ENCODE peak calls at places on chromosomes 11 and 22, in ten cellular contexts. I is ovary, A is A549, F is H1, G is stomach, C is HepG2, R is sigmoid colon, J is transverse colon, N is suprapubic skin, Y is K562. S is an unnamed sample.

GRCh38 chr11:125155100-125155444 is 9.5 kb upstream of the PKNOX2 start:
- DNase-seq in J (no peak), R (no peak), G (no peak), I (no peak), N (no peak), F (no peak), C (no peak), Y (no peak), A (no peak), S (no peak)

GRCh38 chr22:37659066-37659896 is 758 bp downstream of the PDXP start:
- DNase-seq in C (peak), N (no peak), F (no peak), Y (peak), A (no peak), I (no peak), J (peak), R (no peak), G (no peak), S (no peak)

GRCh38 chr11:46484101-46484500 is 92.5 kb upstream of the CHRM4 start:
- DNase-seq in G (no peak), R (no peak), Y (no peak), A (no peak), J (no peak), F (no peak), C (no peak), I (no peak), N (no peak), S (no peak)

GRCh38 chr22:37741312-37741795 is 44.5 kb downstream of the TRIOBP start:
- DNase-seq in A (peak), N (peak), G (peak), C (peak), I (peak), J (peak), R (peak), Y (no peak), F (peak), S (peak)

GRCh38 chr11:112195906-112196305 is 20.6 kb downstream of the BCO2 start:
- DNase-seq in C (no peak), A (peak), G (no peak), R (no peak), J (no peak), N (no peak), Y (no peak), F (no peak), I (no peak), S (no peak)

GRCh38 chr11:86940122-86940777 is 14.9 kb downstream of the FZD4 start:
- DNase-seq in I (peak), J (peak), A (no peak), R (peak), F (no peak), N (no peak), Y (peak), C (peak), G (peak), S (peak)

GRCh38 chr11:35031869-35032268 is 107.1 kb upstream of the CD44 start:
- DNase-seq in I (no peak), R (no peak), F (no peak), C (no peak), J (no peak), A (no peak), G (no peak), N (no peak), Y (no peak), S (no peak)

GRCh38 chr11:969651-970205 is 44.1 kb downstream of the AP2A2 start:
- DNase-seq in R (no peak), G (no peak), I (no peak), N (no peak), Y (no peak), J (no peak), F (no peak), C (no peak), A (no peak), S (peak)

GRCh38 chr22:22754961-22755777 is 110.8 kb downstream of the GGTLC2 start:
- DNase-seq in R (no peak), N (no peak), C (no peak), J (no peak), A (no peak), Y (no peak), G (no peak), F (no peak), I (no peak), S (no peak)

GRCh38 chr22:38173156-38173906 is 8.3 kb downstream of the PLA2G6 start:
- DNase-seq in Y (no peak), J (no peak), G (no peak), F (no peak), C (no peak), N (no peak), R (peak), A (no peak), I (no peak), S (no peak)

GRCh38 chr11:35608502-35608901 is 9.8 kb upstream of the FJX1 start:
- DNase-seq in Y (no peak), C (no peak), G (no peak), J (no peak), I (no peak), R (no peak), F (no peak), A (no peak), N (no peak), S (no peak)

GRCh38 chr11:10255388-10256125 is 38.5 kb downstream of the SBF2 start:
- DNase-seq in C (no peak), R (no peak), G (no peak), J (no peak), Y (no peak), I (no peak), A (no peak), N (no peak), F (no peak), S (no peak)

GRCh38 chr11:44805596-44805995 is 78.8 kb downstream of the TSPAN18 start:
- DNase-seq in J (no peak), A (no peak), F (no peak), C (no peak), N (no peak), G (no peak), I (no peak), Y (no peak), R (no peak), S (no peak)

GRCh38 chr11:64629796-64630562 is 39.0 kb downstream of the SLC22A12 start:
- DNase-seq in C (no peak), Y (peak), I (no peak), N (no peak), F (peak), G (no peak), J (peak), R (peak), A (peak), S (no peak)

DNA sequence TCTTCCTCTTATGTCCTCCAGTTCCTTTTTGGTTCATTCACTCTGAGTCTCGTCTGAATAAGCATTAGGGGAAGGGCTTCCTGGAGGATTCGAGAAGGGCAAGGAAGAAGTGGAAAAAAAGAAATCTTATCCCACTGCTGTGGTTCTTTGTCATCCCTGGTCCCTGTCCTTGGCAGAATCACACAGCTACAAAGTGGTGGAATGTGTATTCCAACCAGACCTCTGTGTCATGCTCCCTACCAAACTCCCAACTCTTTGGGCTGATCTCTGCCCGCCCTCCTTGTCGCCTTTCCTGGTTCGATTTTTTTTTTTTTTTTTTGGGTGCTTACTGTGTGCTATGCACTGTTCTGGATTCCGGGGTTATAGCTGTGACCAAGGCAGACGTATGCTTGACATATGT is 61.0 kb downstream of the TEAD1 start:
- DNase-seq in F (no peak), N (no peak), J (no peak), Y (no peak), A (no peak), G (no peak), I (no peak), C (no peak), R (no peak), S (no peak)
- TF ChIP-seq POLR2A in F (no peak), N (no peak), J (no peak), Y (no peak), A (no peak), G (no peak), I (no peak), C (no peak), R (no peak), S (no peak)

GRCh38 chr11:113896156-113896879 is 8.3 kb upstream of the HTR3B start:
- DNase-seq in G (peak), J (peak), C (no peak), A (peak), N (peak), Y (peak), R (no peak), I (peak), F (peak), S (no peak)

GRCh38 chr11:113888848-113889247 is 13.5 kb upstream of the USP28 start:
- DNase-seq in R (no peak), Y (no peak), F (no peak), N (no peak), I (no peak), C (no peak), A (no peak), J (no peak), G (no peak), S (no peak)

GRCh38 chr11:113895367-113896155 is 9.0 kb upstream of the HTR3B start:
- DNase-seq in I (no peak), J (no peak), R (no peak), F (no peak), Y (no peak), G (no peak), A (no peak), N (peak), C (no peak), S (no peak)

GRCh38 chr11:113894421-113894996 is 10.1 kb upstream of the HTR3B start:
- DNase-seq in R (no peak), F (no peak), C (no peak), J (no peak), A (no peak), Y (no peak), G (no peak), N (peak), I (no peak), S (no peak)
- H3K4me3 ChIP-seq in R (no peak), F (no peak), C (no peak), J (no peak), A (no peak), Y (no peak), G (no peak), N (no peak), I (no peak), S (no peak)

DNA sequence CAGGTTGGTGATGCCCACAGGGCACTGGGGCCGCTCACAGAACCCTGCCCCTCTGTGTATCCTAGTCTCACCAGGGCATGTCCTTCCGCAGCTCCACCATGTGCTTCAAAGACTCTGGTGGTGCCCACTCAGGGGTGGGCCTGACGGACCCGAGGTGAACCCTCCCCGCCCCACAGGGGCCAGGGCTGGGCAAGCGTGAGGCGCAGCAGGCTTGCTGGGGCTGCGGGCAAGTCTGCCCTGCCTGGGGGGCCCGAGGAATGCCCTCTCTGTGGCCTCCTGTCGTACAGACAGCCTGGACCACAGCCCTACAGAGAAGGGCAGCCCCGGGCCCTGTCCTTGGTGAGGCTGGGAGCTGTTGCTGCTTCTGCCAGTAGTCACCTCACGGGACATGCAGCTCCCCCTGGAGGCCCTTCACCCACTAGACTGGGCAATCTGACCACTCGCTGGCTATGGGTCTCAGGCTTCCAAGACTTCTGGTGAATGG is 40.2 kb downstream of the TBX1 start:
- DNase-seq in J (no peak), G (no peak), N (no peak), Y (peak), A (peak), I (no peak), R (peak), F (no peak), C (peak), S (peak)
- TF ChIP-seq EP300 in J (no peak), G (no peak), N (no peak), Y (no peak), A (no peak), I (no peak), R (no peak), F (no peak), C (no peak), S (no peak)

DNA sequence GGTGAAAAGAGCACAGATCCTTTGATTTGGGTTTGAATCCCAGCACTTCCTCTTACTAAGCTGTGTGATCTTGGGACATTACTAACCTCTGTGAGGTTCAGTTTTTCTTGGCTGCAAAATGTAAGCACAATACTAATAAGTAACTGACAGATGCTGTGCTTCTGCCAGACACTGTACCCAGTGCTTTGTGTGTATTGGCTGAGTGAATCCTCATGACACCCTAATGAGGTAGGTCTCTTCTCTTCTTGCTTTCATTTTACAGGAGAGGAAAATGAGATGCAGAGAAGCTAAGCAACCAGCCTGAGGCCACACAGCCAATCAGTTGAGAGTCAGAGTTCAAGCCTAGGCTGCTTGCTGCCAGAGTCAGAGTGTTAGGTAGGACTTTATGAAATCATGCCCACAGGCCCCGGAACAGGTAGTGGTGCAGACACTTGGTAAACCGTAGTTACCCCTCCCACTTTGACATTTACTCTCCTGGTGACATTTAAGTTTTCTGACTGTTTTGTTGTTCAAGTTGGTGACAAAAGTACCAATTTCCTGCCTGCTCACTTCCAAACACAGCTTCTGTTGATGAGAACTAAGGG is 21.2 kb downstream of the PTPRJ start:
- DNase-seq in J (peak), F (no peak), R (no peak), G (peak), C (no peak), A (peak), N (no peak), Y (no peak), I (no peak), S (no peak)
- TF ChIP-seq POLR2A in J (no peak), F (no peak), R (no peak), G (no peak), C (no peak), A (no peak), N (no peak), Y (no peak), I (no peak), S (no peak)

DNA sequence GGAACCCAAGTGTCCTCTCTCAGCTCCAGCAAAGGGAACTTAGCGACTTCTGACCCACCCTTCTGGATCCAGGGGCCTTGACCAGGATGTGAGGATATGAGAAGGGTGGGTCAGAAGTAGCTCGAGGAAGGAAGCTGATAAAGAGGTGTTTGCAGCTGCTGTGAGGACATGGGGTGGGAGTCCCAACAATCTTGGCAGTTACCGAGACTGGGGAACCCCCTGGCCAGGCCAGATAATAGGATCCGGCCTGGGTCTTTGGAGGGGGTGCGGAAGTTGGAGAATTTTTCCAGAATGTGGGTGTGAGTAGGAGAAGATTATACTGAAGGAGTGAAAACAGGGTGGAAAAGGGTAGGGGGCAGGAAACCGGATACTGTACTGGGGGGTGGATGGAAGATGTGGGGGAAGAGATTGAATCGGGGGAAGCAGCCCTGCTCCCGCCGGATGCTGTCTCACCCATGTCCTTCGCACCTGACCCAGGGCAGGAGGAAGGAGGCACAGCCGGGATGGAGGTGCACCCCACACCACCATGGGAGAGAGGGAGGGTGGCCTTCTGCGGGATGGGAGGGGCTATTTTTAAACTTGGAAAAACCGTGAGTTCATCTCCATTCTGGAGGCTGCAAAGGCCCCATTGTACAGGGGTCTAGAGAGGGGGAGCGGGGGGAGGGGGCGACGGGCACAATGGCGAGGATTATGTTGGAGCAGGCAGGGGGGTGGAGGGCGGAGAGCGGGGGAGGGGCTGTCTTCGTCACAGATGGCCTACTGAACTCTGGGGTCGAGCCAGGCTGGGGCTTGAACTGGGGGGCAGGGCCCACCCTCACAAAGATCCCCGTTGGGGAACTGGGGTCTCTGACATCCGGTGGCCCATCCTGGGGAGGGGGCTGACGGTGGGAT is 3.0 kb upstream of the MCAM start:
- DNase-seq in Y (peak), G (no peak), F (no peak), A (no peak), R (peak), N (peak), J (no peak), C (no peak), I (peak), S (peak)
- H3K4me3 ChIP-seq in Y (peak), G (peak), F (peak), A (no peak), R (peak), N (peak), J (peak), C (peak), I (peak), S (peak)

DNA sequence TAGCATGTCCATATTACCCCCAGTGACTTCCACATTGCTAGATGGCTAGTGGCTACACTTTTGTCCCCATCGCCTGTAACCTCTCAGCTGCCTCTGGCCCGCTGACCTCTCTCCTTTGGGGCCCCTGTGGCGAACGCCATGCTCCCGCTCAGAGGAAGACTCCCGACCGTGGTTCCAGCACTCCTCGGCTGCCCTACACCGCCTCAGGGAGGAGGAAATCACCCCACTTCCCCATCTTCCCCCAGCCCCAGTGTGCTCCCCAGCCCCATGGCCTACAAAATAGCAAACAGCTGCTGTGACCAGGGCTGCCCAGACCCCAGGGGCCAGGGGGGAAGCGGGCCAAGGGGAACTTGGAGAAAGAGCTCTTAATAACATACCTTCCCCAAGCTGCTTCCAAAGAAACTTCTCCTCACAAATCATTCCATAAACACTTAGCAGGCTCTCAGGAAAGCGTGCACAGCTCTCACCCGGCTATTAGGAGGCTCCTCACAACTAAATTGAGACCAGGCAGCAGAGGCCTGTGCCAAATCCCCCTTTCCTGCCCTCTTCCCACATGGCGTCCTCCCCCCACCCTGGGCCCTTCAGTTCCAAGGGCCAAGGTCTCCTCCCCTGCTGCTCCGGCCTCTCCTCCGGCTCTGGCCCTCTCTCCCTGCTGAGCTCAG is 63.5 kb upstream of the WNT11 start:
- DNase-seq in F (no peak), J (no peak), I (no peak), G (no peak), C (no peak), Y (no peak), R (no peak), A (no peak), N (no peak), S (no peak)
- TF ChIP-seq EP300 in F (no peak), J (no peak), I (no peak), G (no peak), C (no peak), Y (no peak), R (no peak), A (no peak), N (no peak), S (no peak)

GRCh38 chr22:36191106-36191836 is 10.3 kb downstream of the APOL4 start:
- DNase-seq in J (peak), C (no peak), A (no peak), I (peak), R (peak), F (no peak), G (no peak), N (no peak), Y (no peak), S (no peak)
- TF ChIP-seq POLR2A in J (no peak), C (no peak), A (no peak), I (no peak), R (no peak), F (no peak), G (no peak), N (no peak), Y (no peak), S (no peak)

GRCh38 chr11:118690553-118691304 is 11.3 kb upstream of the TREH start:
- DNase-seq in A (no peak), F (no peak), G (no peak), R (no peak), J (no peak), I (peak), Y (no peak), C (no peak), N (no peak), S (no peak)
- H3K4me3 ChIP-seq in A (no peak), F (no peak), G (peak), R (peak), J (no peak), I (no peak), Y (no peak), C (no peak), N (no peak), S (no peak)

DNA sequence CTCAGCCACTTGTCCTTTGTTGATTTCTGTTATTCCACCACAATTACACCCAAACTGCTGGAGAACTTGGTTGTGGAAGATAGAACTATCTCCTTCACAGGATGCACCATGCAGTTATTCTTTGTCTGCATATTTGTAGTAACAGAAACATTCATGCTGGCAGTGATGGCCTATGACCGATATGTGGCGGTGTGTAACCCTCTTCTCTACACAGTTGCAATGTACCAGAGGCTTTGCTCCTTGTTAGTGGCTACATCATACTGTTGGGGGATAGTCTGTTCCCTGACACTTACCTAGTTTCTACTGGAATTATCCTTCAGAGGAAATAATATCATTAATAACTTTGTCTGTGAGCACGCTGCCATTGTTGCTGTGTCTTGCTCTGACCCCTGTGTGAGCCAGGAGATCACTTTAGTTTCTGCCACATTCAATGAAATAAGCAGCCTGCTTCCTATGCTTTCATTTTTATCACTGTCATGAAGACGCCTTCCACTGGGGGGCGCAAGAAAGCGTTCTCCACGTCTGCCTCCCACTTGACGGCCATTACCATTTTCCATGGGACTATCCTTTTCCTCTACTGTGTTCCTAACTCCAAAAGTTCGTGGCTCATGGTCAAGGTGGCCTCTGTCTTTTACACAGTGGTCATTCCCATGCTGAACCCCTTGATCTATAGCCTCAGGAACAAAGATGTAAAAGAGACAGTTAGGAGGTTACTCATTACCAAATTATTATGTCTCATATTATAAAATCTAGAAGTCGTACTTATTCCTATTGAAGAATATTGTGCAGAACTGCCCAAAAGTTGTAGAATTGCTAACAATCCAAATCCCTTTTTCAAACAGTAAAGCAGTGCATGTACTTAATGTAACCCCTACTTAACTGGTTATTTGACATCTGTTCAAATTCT is 53.2 kb downstream of the OR4C6 start:
- DNase-seq in G (no peak), I (no peak), A (peak), F (peak), J (no peak), Y (peak), C (peak), R (no peak), N (no peak), S (no peak)
- TF ChIP-seq EP300 in G (no peak), I (no peak), A (no peak), F (no peak), J (no peak), Y (no peak), C (no peak), R (no peak), N (no peak), S (no peak)

S was measured in upper lobe of left lung.